ENCODE peak calls at places on chromosome 22, in nine cellular contexts. X is left lung; Q is stimulated activated naive B cell treated with anti-CD40 and anti-IgM and Interleukin-4, amounts not matched to agents 10 μg/mL and 1 μg/mL and 100 μg/mL, for 72 hours; K is AG09309; F is KG1; V is Karpas-422; S is adrenal gland; A is T follicular helper cell; C is epithelial cell of esophagus. O is an unnamed sample.

GRCh38 chr22:45664136-45664646 is 7.4 kb upstream of the ATXN10 start:
- DNase-seq in X (no peak), Q (no peak), K (no peak), F (no peak), V (no peak), S (no peak), A (no peak), C (no peak), O (no peak)

GRCh38 chr22:46011627-46012181 is 34.7 kb upstream of the WNT7B start:
- DNase-seq in X (peak), Q (no peak), K (no peak), F (no peak), V (no peak), S (peak), A (no peak), C (no peak), O (no peak)

GRCh38 chr22:30559889-30560288 is 13.3 kb upstream of the SEC14L6 start:
- DNase-seq in X (no peak), Q (no peak), K (no peak), F (no peak), V (no peak), S (no peak), A (no peak), C (no peak), O (no peak)

GRCh38 chr22:37379085-37379484 is 48.2 kb downstream of the ELFN2 start:
- DNase-seq in X (no peak), Q (no peak), K (no peak), F (no peak), V (peak), S (no peak), A (no peak), C (no peak), O (no peak)

GRCh38 chr22:33380789-33381530 is 322.8 kb upstream of the SYN3 start:
- DNase-seq in X (no peak), Q (no peak), K (peak), F (no peak), V (no peak), S (no peak), A (no peak), C (peak), O (no peak)

GRCh38 chr22:37282385-37282677 is at the start of gene CYTH4:
- DNase-seq in X (peak), Q (peak), K (no peak), F (no peak), V (peak), S (peak), A (peak), C (peak), O (peak)

GRCh38 chr22:44809456-44809855 is 57.1 kb downstream of the ARHGAP8 start:
- DNase-seq in X (no peak), Q (no peak), K (no peak), F (no peak), V (no peak), S (no peak), A (no peak), C (no peak), O (no peak)

GRCh38 chr22:32775957-32776356 is 25.5 kb upstream of the TIMP3 start:
- DNase-seq in X (no peak), Q (no peak), K (no peak), F (no peak), V (peak), S (no peak), A (no peak), C (no peak), O (no peak)

GRCh38 chr22:25546751-25547150 is 17.7 kb upstream of the GRK3 start:
- DNase-seq in X (peak), Q (peak), K (no peak), F (no peak), V (no peak), S (no peak), A (no peak), C (no peak), O (no peak)

GRCh38 chr22:17237031-17237668 is 17.9 kb upstream of the ADA2 start:
- DNase-seq in X (no peak), Q (no peak), K (no peak), F (no peak), V (no peak), S (no peak), A (no peak), C (no peak), O (no peak)

GRCh38 chr22:23054531-23055257 is 15.6 kb upstream of the GNAZ start:
- DNase-seq in X (no peak), Q (no peak), K (no peak), F (no peak), V (peak), S (no peak), A (no peak), C (no peak), O (no peak)

GRCh38 chr22:27518583-27519437 is 282.7 kb downstream of the MN1 start:
- DNase-seq in X (no peak), Q (no peak), K (no peak), F (no peak), V (no peak), S (no peak), A (no peak), C (no peak), O (no peak)

GRCh38 chr22:44042822-44043221 is 18.7 kb downstream of the PARVB start:
- DNase-seq in X (no peak), Q (no peak), K (no peak), F (no peak), V (no peak), S (no peak), A (no peak), C (no peak), O (no peak)

GRCh38 chr22:35556666-35557065 is 16.0 kb downstream of the RASD2 start:
- DNase-seq in X (no peak), Q (no peak), K (no peak), F (no peak), V (no peak), S (no peak), A (no peak), C (no peak), O (no peak)

GRCh38 chr22:19756288-19757128 is 4.1 kb upstream of the TBX1 start:
- DNase-seq in X (no peak), Q (peak), K (no peak), F (no peak), V (peak), S (peak), A (peak), C (peak), O (peak)